ENCODE peak calls at places on chromosomes 1 and 21, in eight cellular contexts. V, I, R, H, O, B, F and W are unnamed samples.

GRCh38 chr1:232904566-232904965 is 45.8 kb upstream of the NTPCR start:
- ATAC-seq in V (no peak), I (peak; percentile 93), R (no peak), H (no peak), O (no peak), B (no peak), F (peak; percentile 63), W (no peak)

GRCh38 chr21:43935711-43936110 is 70.7 kb downstream of the AGPAT3 start:
- ATAC-seq in V (no peak), I (no peak), R (no peak), H (no peak), O (no peak), B (no peak), F (no peak), W (no peak)

GRCh38 chr21:39840373-39841097 is 26.7 kb upstream of the PCP4 start:
- ATAC-seq in V (no peak), I (no peak), R (peak; percentile 13), H (no peak), O (no peak), B (no peak), F (no peak), W (no peak)

GRCh38 chr21:35510294-35510693 is 461.2 kb upstream of the RUNX1 start:
- ATAC-seq in V (no peak), I (no peak), R (no peak), H (no peak), O (no peak), B (no peak), F (no peak), W (no peak)

GRCh38 chr1:19639999-19640362 is 4.1 kb upstream of the NBL1 start:
- ATAC-seq in V (no peak), I (no peak), R (no peak), H (no peak), O (no peak), B (no peak), F (no peak), W (no peak)

GRCh38 chr1:209132736-209133467 is 450.6 kb upstream of the CAMK1G start:
- ATAC-seq in V (no peak), I (no peak), R (no peak), H (no peak), O (no peak), B (no peak), F (no peak), W (no peak)

GRCh38 chr1:77986810-77987209 is 7.9 kb upstream of the FUBP1 start:
- ATAC-seq in V (no peak), I (no peak), R (no peak), H (no peak), O (peak; percentile 36), B (no peak), F (peak; percentile 45), W (no peak)

GRCh38 chr1:18110968-18111367 is 3.4 kb downstream of the IGSF21 start:
- ATAC-seq in V (peak; percentile 20), I (no peak), R (peak; percentile 12), H (no peak), O (no peak), B (peak; percentile 35), F (no peak), W (no peak)

GRCh38 chr21:30613836-30614235 is at the start of gene KRTAP6-1:
- ATAC-seq in V (no peak), I (no peak), R (no peak), H (no peak), O (no peak), B (no peak), F (peak; percentile 48), W (no peak)

DNA sequence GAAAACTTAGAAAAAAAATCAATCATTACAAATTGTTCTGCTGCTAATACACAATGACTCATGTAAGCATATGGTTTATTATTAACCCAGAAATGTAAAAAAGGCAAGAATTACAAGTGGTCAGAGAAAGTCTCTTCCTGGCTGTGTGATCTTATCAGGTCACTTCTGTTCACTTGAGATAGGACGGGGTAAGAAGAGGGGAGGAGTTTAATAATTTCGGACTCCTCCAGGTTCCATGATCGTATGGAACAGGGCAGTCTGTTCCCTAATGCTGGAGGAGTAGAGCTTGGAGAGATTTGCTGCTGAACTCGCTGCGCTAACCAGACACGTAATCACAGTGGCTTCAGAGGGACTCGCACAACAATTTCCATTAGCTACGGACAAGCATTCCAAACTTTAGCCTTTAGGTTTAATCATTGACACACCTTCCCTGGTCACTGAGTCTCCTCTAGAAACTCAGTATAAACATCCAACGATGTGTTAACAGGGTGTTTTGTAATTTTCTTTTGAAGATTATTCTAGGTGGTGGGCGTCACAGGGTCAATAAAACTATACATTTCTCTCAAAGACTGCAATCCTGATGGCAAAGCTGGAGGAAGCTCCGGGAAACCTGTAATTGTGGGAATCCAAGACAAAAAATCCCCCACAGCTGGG is 1.3 kb downstream of the CRYZ start:
- ATAC-seq in V (peak; percentile 71), I (peak; percentile 36), R (no peak), H (peak; percentile 76), O (no peak), B (no peak), F (peak; percentile 47), W (no peak)
- TF ChIP-seq POLR2A in V (peak; percentile 93), I (no peak), R (no peak), H (peak; percentile 82), O (no peak), B (no peak), F (no peak), W (no peak)

DNA sequence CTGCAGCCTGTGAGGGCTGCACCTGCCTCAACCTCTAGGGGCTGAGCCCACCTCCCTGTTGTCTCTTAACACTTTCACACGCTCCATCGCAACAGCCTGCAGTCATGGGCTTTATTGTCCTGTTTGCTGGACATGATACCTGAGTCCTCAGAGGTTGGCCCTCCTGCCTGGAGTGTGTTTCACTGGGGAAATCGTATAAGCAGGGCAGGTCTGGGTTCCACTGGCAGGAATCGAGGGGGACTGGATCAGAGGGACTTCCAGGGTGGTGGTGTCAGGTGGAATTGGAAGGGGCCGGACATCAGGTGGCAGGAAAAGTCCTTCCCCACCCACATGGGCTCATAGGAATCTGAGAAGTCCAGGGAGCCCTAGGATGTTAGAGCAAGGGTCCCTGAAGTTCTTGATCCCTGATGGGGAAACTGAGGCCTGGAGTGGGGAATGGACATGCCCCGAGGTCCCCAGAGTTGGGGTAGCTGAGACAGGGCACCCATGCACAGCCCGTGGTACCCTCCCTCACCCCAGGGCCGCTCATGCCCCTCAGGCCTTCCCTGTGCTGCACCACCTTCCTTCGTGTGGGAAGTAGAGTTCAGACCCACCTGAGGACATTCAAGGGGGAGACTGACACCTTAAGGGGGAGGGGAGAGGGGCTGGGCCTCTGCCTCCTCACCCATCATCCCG is 66.6 kb downstream of the PIK3CD start:
- ATAC-seq in V (no peak), I (no peak), R (no peak), H (no peak), O (no peak), B (no peak), F (no peak), W (no peak)
- TF ChIP-seq CTCF in V (no peak), I (no peak), R (no peak), H (no peak), O (no peak), B (no peak), F (no peak), W (no peak)

GRCh38 chr21:32581732-32582131 is 3.6 kb downstream of the TCP10L start:
- ATAC-seq in V (no peak), I (no peak), R (no peak), H (no peak), O (no peak), B (no peak), F (no peak), W (no peak)

GRCh38 chr21:32576011-32576410 is 9.3 kb downstream of the TCP10L start:
- ATAC-seq in V (no peak), I (no peak), R (no peak), H (no peak), O (no peak), B (no peak), F (no peak), W (no peak)

GRCh38 chr21:32574946-32575925 is 10.1 kb downstream of the TCP10L start:
- ATAC-seq in V (peak; percentile 11), I (no peak), R (peak; percentile 17), H (no peak), O (no peak), B (no peak), F (no peak), W (no peak)

GRCh38 chr21:32580949-32581348 is 4.4 kb downstream of the TCP10L start:
- ATAC-seq in V (no peak), I (no peak), R (no peak), H (no peak), O (no peak), B (no peak), F (no peak), W (no peak)

GRCh38 chr21:32578107-32578691 is 7.1 kb downstream of the TCP10L start:
- ATAC-seq in V (no peak), I (peak; percentile 76), R (peak; percentile 5), H (peak; percentile 88), O (peak; percentile 99), B (no peak), F (peak; percentile 40), W (no peak)
- TF ChIP-seq POLR2A in V (no peak), I (no peak), R (no peak), H (no peak), O (no peak), B (no peak), F (no peak), W (no peak)

GRCh38 chr1:26092422-26092821 is 19.2 kb upstream of the PDIK1L start:
- ATAC-seq in V (no peak), I (no peak), R (no peak), H (no peak), O (no peak), B (no peak), F (no peak), W (no peak)

GRCh38 chr1:26094076-26094669 is 17.5 kb upstream of the PDIK1L start:
- ATAC-seq in V (peak; percentile 16), I (peak; percentile 50), R (no peak), H (no peak), O (no peak), B (peak; percentile 91), F (no peak), W (peak; percentile 13)

GRCh38 chr1:26097696-26098095 is 13.9 kb upstream of the PDIK1L start:
- ATAC-seq in V (no peak), I (peak; percentile 43), R (no peak), H (no peak), O (no peak), B (no peak), F (no peak), W (no peak)

GRCh38 chr1:26096471-26096870 is 15.2 kb upstream of the PDIK1L start:
- ATAC-seq in V (no peak), I (no peak), R (no peak), H (no peak), O (no peak), B (no peak), F (no peak), W (no peak)

DNA sequence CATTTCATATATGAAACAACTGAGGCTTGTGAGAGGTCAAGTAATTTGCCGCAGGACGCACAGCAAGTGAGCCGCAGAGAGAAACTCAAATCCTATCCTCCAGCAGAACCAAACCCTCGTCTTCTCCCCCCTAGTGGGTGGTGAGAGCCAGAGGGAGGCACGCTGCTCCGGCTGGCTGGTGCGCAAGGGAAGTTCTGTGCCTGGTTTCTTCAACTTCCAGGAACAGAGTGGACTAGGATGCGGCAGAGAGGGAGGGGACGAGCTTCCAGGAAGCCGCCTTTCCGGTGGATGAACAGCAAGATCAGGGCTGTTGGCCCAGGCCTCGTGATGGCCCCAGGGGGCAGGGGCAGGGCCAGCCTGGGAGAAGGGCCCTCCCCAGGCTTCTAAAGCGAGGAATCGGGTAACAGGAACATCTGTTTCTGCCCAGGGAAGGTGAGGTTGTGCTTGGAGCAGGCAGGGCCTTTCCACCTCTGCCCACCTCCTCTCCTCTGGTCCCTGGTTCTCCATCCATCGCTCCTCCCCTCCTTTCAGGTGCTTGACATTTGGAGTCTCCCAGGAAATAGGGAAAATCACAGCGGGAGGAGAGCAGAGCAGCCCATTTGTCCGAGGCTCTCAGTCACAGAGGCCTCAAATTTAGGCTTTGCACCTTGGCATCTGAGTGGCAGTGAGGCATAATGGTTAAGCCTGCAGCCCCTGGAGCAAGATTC is 16.8 kb upstream of the PDIK1L start:
- ATAC-seq in V (peak; percentile 64), I (peak; percentile 39), R (peak; percentile 53), H (no peak), O (no peak), B (peak; percentile 75), F (no peak), W (peak; percentile 77)
- TF ChIP-seq CTCF in V (no peak), I (no peak), R (no peak), H (no peak), O (no peak), B (peak; percentile 22), F (no peak), W (no peak)